ENCODE peak calls at places on chromosomes 1 and 21, in five cellular contexts. One of them, this sample, is unnamed.
A peak's percentile ranks its signal among the peaks of the same experiment; 100 is the strongest.

GRCh38 chr1:217425528-217425927 is 205.4 kb downstream of the GPATCH2 start:
- DNase-seq in adrenal gland: no peak
- DNase-seq in gastrocnemius medialis: no peak
- DNase-seq in HCT116: no peak
- DNase-seq in IMR-90: no peak
- DNase-seq in this sample: no peak

GRCh38 chr1:55286851-55287602 is 71.9 kb upstream of the USP24 start:
- DNase-seq in adrenal gland: no peak
- DNase-seq in gastrocnemius medialis: no peak
- DNase-seq in HCT116: no peak
- DNase-seq in IMR-90: peak; percentile 35
- DNase-seq in this sample: no peak

GRCh38 chr1:37922767-37923550 is 23.9 kb downstream of the INPP5B start:
- DNase-seq in adrenal gland: no peak
- DNase-seq in gastrocnemius medialis: no peak
- DNase-seq in HCT116: no peak
- DNase-seq in IMR-90: no peak
- DNase-seq in this sample: no peak

GRCh38 chr1:57162607-57163235 is 196.9 kb upstream of the C8B start:
- DNase-seq in adrenal gland: no peak
- DNase-seq in gastrocnemius medialis: no peak
- DNase-seq in HCT116: no peak
- DNase-seq in IMR-90: no peak
- DNase-seq in this sample: no peak

GRCh38 chr1:181482521-181483083 is 715 bp upstream of the CACNA1E start:
- DNase-seq in adrenal gland: no peak
- DNase-seq in gastrocnemius medialis: no peak
- DNase-seq in HCT116: no peak
- DNase-seq in IMR-90: peak; percentile 0
- DNase-seq in this sample: no peak

GRCh38 chr1:60132985-60133673 is 59.6 kb upstream of the C1orf87 start:
- DNase-seq in adrenal gland: no peak
- DNase-seq in gastrocnemius medialis: no peak
- DNase-seq in HCT116: no peak
- DNase-seq in IMR-90: peak; percentile 50
- DNase-seq in this sample: no peak

GRCh38 chr1:10674700-10675598 is 121.5 kb downstream of the CASZ1 start:
- DNase-seq in adrenal gland: no peak
- DNase-seq in gastrocnemius medialis: no peak
- DNase-seq in HCT116: no peak
- DNase-seq in IMR-90: no peak
- DNase-seq in this sample: no peak

GRCh38 chr21:36968414-36968813 is 1.9 kb upstream of the HLCS start:
- DNase-seq in adrenal gland: no peak
- DNase-seq in gastrocnemius medialis: peak; percentile 32
- DNase-seq in HCT116: no peak
- DNase-seq in IMR-90: no peak
- DNase-seq in this sample: no peak

GRCh38 chr1:25675729-25676476 is 59.3 kb downstream of the MAN1C1 start:
- DNase-seq in adrenal gland: no peak
- DNase-seq in gastrocnemius medialis: no peak
- DNase-seq in HCT116: no peak
- DNase-seq in IMR-90: no peak
- DNase-seq in this sample: no peak

GRCh38 chr1:52427152-52427551 is 22.8 kb downstream of the PRPF38A start:
- DNase-seq in adrenal gland: no peak
- DNase-seq in gastrocnemius medialis: no peak
- DNase-seq in HCT116: no peak
- DNase-seq in IMR-90: no peak
- DNase-seq in this sample: no peak

GRCh38 chr1:66415830-66416229 is 118.1 kb upstream of the SGIP1 start:
- DNase-seq in adrenal gland: no peak
- DNase-seq in gastrocnemius medialis: no peak
- DNase-seq in HCT116: no peak
- DNase-seq in IMR-90: no peak
- DNase-seq in this sample: no peak

DNA sequence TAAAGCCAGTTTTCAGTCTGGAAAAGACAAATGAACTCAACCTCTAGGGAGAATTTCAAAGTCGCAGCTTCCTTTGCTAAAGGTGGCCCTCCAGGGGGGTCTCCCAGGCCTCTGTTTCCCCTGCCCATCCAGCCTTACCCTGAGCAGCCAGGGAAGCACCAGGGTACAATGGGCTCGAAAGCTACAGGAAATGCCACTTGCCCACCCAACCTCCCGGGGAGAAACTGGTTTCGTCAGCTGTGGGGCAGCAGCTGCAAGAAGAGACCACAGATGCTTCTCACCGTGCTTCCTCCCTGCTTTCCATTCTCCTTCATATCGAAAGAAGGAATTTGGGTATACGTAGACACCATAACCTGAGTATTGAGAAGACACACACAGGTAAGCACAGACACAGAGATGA is 1.7 kb downstream of the MORN1 start:
- DNase-seq in adrenal gland: no peak
- DNase-seq in gastrocnemius medialis: no peak
- DNase-seq in HCT116: no peak
- DNase-seq in IMR-90: no peak
- DNase-seq in this sample: no peak
- H3K27ac ChIP-seq in adrenal gland: no peak overlapping the region
- H3K27ac ChIP-seq in gastrocnemius medialis: peak overlapping the region; percentile 18
- H3K27ac ChIP-seq in HCT116: peak overlapping the region; percentile 85
- H3K27ac ChIP-seq in IMR-90: no peak overlapping the region
- H3K27ac ChIP-seq in this sample: no peak overlapping the region

GRCh38 chr1:47944561-47944960 is 52.6 kb downstream of the TRABD2B start:
- DNase-seq in adrenal gland: no peak
- DNase-seq in gastrocnemius medialis: no peak
- DNase-seq in HCT116: no peak
- DNase-seq in IMR-90: no peak
- DNase-seq in this sample: no peak

GRCh38 chr1:47951545-47952235 is 45.5 kb downstream of the TRABD2B start:
- DNase-seq in adrenal gland: no peak
- DNase-seq in gastrocnemius medialis: no peak
- DNase-seq in HCT116: no peak
- DNase-seq in IMR-90: no peak
- DNase-seq in this sample: no peak

GRCh38 chr1:47951026-47951425 is 46.2 kb downstream of the TRABD2B start:
- DNase-seq in adrenal gland: no peak
- DNase-seq in gastrocnemius medialis: no peak
- DNase-seq in HCT116: no peak
- DNase-seq in IMR-90: no peak
- DNase-seq in this sample: no peak

GRCh38 chr1:47950481-47950880 is 46.7 kb downstream of the TRABD2B start:
- DNase-seq in adrenal gland: no peak
- DNase-seq in gastrocnemius medialis: no peak
- DNase-seq in HCT116: no peak
- DNase-seq in IMR-90: no peak
- DNase-seq in this sample: no peak

GRCh38 chr1:47948126-47948525 is 49.1 kb downstream of the TRABD2B start:
- DNase-seq in adrenal gland: no peak
- DNase-seq in gastrocnemius medialis: no peak
- DNase-seq in HCT116: no peak
- DNase-seq in IMR-90: no peak
- DNase-seq in this sample: no peak
- TF ChIP-seq CTCF in adrenal gland: no peak
- TF ChIP-seq CTCF in gastrocnemius medialis: peak; percentile 23
- TF ChIP-seq CTCF in HCT116: peak; percentile 25
- TF ChIP-seq CTCF in IMR-90: no peak
- TF ChIP-seq CTCF in this sample: no peak

GRCh38 chr1:92902406-92902744 is 58.9 kb downstream of the DIPK1A start:
- DNase-seq in adrenal gland: no peak
- DNase-seq in gastrocnemius medialis: no peak
- DNase-seq in HCT116: no peak
- DNase-seq in IMR-90: no peak
- DNase-seq in this sample: no peak
- TF ChIP-seq POLR2A in adrenal gland: no peak
- TF ChIP-seq POLR2A in gastrocnemius medialis: no peak
- TF ChIP-seq POLR2A in HCT116: no peak
- TF ChIP-seq POLR2A in IMR-90: no peak
- TF ChIP-seq POLR2A in this sample: no peak

GRCh38 chr21:35962917-35963316 is 97.4 kb downstream of the SETD4 start:
- DNase-seq in adrenal gland: no peak
- DNase-seq in gastrocnemius medialis: no peak
- DNase-seq in HCT116: no peak
- DNase-seq in IMR-90: no peak
- DNase-seq in this sample: no peak
- H3K27ac ChIP-seq in adrenal gland: no peak overlapping the region
- H3K27ac ChIP-seq in gastrocnemius medialis: no peak overlapping the region
- H3K27ac ChIP-seq in HCT116: no peak overlapping the region
- H3K27ac ChIP-seq in IMR-90: no peak overlapping the region
- H3K27ac ChIP-seq in this sample: no peak overlapping the region